ENCODE peak calls at places on chromosomes 12 and 14, in eight cellular contexts. K, U, V, A, X, N, O and C are unnamed samples. For H3K36me3, the result is how much of the 10 kb centered on the place peaks cover.

GRCh38 chr12:100427078-100427477 is 46.6 kb upstream of the NR1H4 start:
- DNase-seq in K (peak), V (peak), U (no peak), A (no peak), N (no peak), X (no peak), O (no peak), C (no peak)

GRCh38 chr12:52086366-52086765 is 6.9 kb downstream of the SMIM41 start:
- DNase-seq in A (no peak), X (no peak), N (no peak), K (no peak), V (no peak), U (no peak), O (no peak), C (no peak)

GRCh38 chr14:69484444-69485113 is at the start of gene PLEKHD1:
- DNase-seq in A (peak), X (no peak), K (peak), V (no peak), U (peak), O (no peak), N (peak), C (no peak)

GRCh38 chr12:125113800-125114199 is 48.6 kb downstream of the AACS start:
- DNase-seq in X (no peak), V (no peak), K (no peak), N (no peak), O (no peak), U (no peak), A (no peak), C (no peak)

GRCh38 chr12:40198601-40199000 is 26.2 kb upstream of the LRRK2 start:
- DNase-seq in O (no peak), U (no peak), A (no peak), N (no peak), V (no peak), X (no peak), K (no peak), C (no peak)

GRCh38 chr12:98578821-98579220 is 14.7 kb upstream of the SLC25A3 start:
- DNase-seq in O (no peak), K (peak), X (no peak), N (no peak), V (no peak), A (no peak), U (peak), C (no peak)

GRCh38 chr12:89678225-89678624 is 30.4 kb downstream of the ATP2B1 start:
- DNase-seq in O (no peak), A (no peak), V (no peak), N (no peak), U (peak), K (no peak), X (no peak), C (no peak)

GRCh38 chr14:105163040-105163742 is 5.4 kb downstream of the JAG2 start:
- DNase-seq in X (no peak), V (no peak), O (no peak), K (no peak), U (no peak), N (no peak), A (no peak), C (no peak)

GRCh38 chr12:109518820-109519665 is 41.6 kb downstream of the UBE3B start:
- DNase-seq in X (peak), O (no peak), V (peak), K (peak), U (peak), N (peak), A (no peak), C (peak)

GRCh38 chr14:104180561-104181165 is 42.3 kb downstream of the KIF26A start:
- DNase-seq in K (no peak), V (no peak), A (no peak), X (no peak), O (no peak), U (no peak), N (no peak), C (no peak)

GRCh38 chr14:35341454-35342159 is 49.4 kb downstream of the PSMA6 start:
- DNase-seq in O (no peak), K (peak), X (peak), V (peak), N (peak), A (no peak), U (no peak), C (no peak)

GRCh38 chr12:68121143-68121542 is 38.4 kb downstream of the IFNG start:
- DNase-seq in K (no peak), X (no peak), U (no peak), N (no peak), O (no peak), V (no peak), A (no peak), C (no peak)

GRCh38 chr12:78457951-78458350 is 406.6 kb upstream of the SYT1 start:
- DNase-seq in A (no peak), O (peak), N (no peak), U (no peak), X (no peak), K (no peak), V (no peak), C (no peak)

GRCh38 chr14:92154283-92154942 is 32.6 kb downstream of the CPSF2 start:
- DNase-seq in U (no peak), K (no peak), A (no peak), X (no peak), V (peak), O (no peak), N (no peak), C (no peak)

GRCh38 chr14:100531152-100531551 is 56.1 kb downstream of the BEGAIN start:
- DNase-seq in O (no peak), V (no peak), A (no peak), K (no peak), X (no peak), N (no peak), U (no peak), C (no peak)

GRCh38 chr12:49187184-49187583 is 1.7 kb downstream of the TUBA1A start:
- DNase-seq in U (no peak), A (no peak), O (no peak), N (no peak), K (no peak), X (peak), V (no peak), C (no peak)

GRCh38 chr12:58033831-58034230 is 92.5 kb downstream of the ATP23 start:
- DNase-seq in A (no peak), U (no peak), K (no peak), N (no peak), O (no peak), V (no peak), X (no peak), C (no peak)

GRCh38 chr12:109345428-109345827 is 2.3 kb upstream of the MYO1H start:
- DNase-seq in X (no peak), K (no peak), U (no peak), N (no peak), O (no peak), V (no peak), A (no peak), C (no peak)

GRCh38 chr14:69153848-69154208 is 909 bp upstream of the DCAF5 start:
- DNase-seq in X (peak), U (no peak), K (no peak), V (peak), O (no peak), N (peak), A (no peak), C (no peak)

GRCh38 chr12:124603910-124604775 is 36.7 kb upstream of the NCOR2 start:
- DNase-seq in U (no peak), X (no peak), V (no peak), O (no peak), K (no peak), A (no peak), N (no peak), C (no peak)

GRCh38 chr12:107760817-107761501 is at the start of gene PRDM4:
- DNase-seq in O (peak), U (peak), V (peak), K (peak), X (peak), N (peak), A (peak), C (peak)

GRCh38 chr12:32390572-32391219 is 8.7 kb upstream of the FGD4 start:
- DNase-seq in U (no peak), V (peak), O (no peak), K (no peak), N (peak), X (peak), A (no peak), C (no peak)

GRCh38 chr14:77008541-77008940 is 20.0 kb downstream of the IRF2BPL start:
- DNase-seq in V (no peak), X (no peak), O (no peak), U (no peak), A (no peak), K (no peak), N (no peak), C (no peak)

GRCh38 chr14:47277703-47278102 is 397.7 kb downstream of the MDGA2 start:
- DNase-seq in V (no peak), K (no peak), X (peak), U (no peak), O (no peak), A (no peak), N (peak), C (no peak)

GRCh38 chr12:100926669-100927248 is 132.2 kb downstream of the ANO4 start:
- DNase-seq in U (no peak), O (no peak), X (peak), V (peak), K (peak), N (peak), A (peak), C (no peak)

GRCh38 chr12:22477166-22477893 is 67.0 kb downstream of the C2CD5 start:
- DNase-seq in A (no peak), K (no peak), O (no peak), U (no peak), V (no peak), N (no peak), X (peak), C (no peak)

GRCh38 chr14:68137704-68138619 is 318.4 kb downstream of the RAD51B start:
- DNase-seq in X (peak), U (peak), N (peak), V (peak), A (peak), O (no peak), K (peak), C (peak)

GRCh38 chr12:109804820-109805761 is 28.1 kb downstream of the TRPV4 start:
- DNase-seq in X (peak), O (no peak), N (peak), K (peak), V (peak), U (peak), A (peak), C (peak)

GRCh38 chr12:16224196-16224595 is 53.3 kb downstream of the SLC15A5 start:
- DNase-seq in V (no peak), U (no peak), N (no peak), A (no peak), O (no peak), K (no peak), X (no peak), C (no peak)
- TF ChIP-seq POLR2AphosphoS5 in V (no peak), U (no peak), N (no peak), A (no peak), O (no peak), K (no peak), X (no peak), C (no peak)

GRCh38 chr12:106586803-106587684 is 4.2 kb downstream of the RFX4 start:
- DNase-seq in U (no peak), O (no peak), V (no peak), A (no peak), X (no peak), N (peak), K (no peak), C (no peak)
- TF ChIP-seq EZH2 in U (no peak), O (no peak), V (no peak), A (no peak), X (peak), N (peak), K (no peak), C (no peak)

DNA sequence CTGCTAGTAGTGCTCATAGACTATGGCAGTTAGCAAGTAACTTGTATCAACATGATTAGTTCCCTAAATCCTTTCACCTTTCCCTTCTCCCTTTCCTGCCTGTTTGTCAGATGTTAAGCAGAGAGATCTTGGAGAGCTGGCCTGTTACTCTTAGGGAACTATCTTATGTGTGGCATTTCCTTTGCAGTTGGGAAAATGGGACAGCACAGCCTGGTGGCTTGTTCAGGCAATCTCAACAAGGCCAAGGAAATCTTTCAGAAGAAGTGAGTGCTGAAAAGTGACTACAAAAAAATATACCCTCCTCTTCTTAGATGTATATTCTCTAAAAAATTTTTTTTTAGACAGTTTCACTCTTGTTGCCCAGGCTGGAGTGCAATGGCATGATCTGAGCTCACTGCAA is 7.4 kb downstream of the PARP2 start:
- DNase-seq in N (no peak), U (no peak), A (no peak), V (no peak), O (no peak), X (peak), K (no peak), C (no peak)
- H3K36me3 ChIP-seq in N (half or more), U (half or more), A (half or more), V (under half), O (under half), X (under half), K (half or more), C (half or more)

GRCh38 chr12:6326316-6326959 is 15.4 kb downstream of the TNFRSF1A start:
- DNase-seq in K (no peak), V (peak), N (peak), X (peak), O (no peak), U (peak), A (no peak), C (no peak)
- TF ChIP-seq POLR2AphosphoS5 in K (peak), V (peak), N (peak), X (peak), O (no peak), U (no peak), A (no peak), C (peak)

GRCh38 chr12:127728729-127729128 is 538.2 kb upstream of the TMEM132C start:
- DNase-seq in N (no peak), U (no peak), X (no peak), O (no peak), K (no peak), A (no peak), V (no peak), C (no peak)
- TF ChIP-seq EZH2 in N (no peak), U (no peak), X (no peak), O (no peak), K (no peak), A (no peak), V (no peak), C (no peak)